ENCODE peak calls at places on chromosomes 11 and 22, in five cellular contexts. M is CD4-positive, alpha-beta T cell; R is brain microvascular endothelial cell; O is ovary; U is AG04450. T is an unnamed sample.

GRCh38 chr11:109302591-109303334 is 119.2 kb upstream of the C11orf87 start:
- DNase-seq in M (no peak), R (no peak), O (no peak), U (no peak), T (no peak)

GRCh38 chr11:7673724-7674434 is 579 bp upstream of the CYB5R2 start:
- DNase-seq in M (no peak), R (no peak), O (peak; percentile 63), U (no peak), T (peak; percentile 70)

GRCh38 chr11:91860661-91861060 is 364.0 kb upstream of the FAT3 start:
- DNase-seq in M (no peak), R (no peak), O (no peak), U (no peak), T (no peak)

GRCh38 chr22:39947488-39948216 is 12.5 kb upstream of the TMA7B start:
- DNase-seq in M (no peak), R (no peak), O (no peak), U (no peak), T (no peak)

GRCh38 chr11:32087602-32088001 is 3.3 kb upstream of the RCN1 start:
- DNase-seq in M (no peak), R (peak; percentile 81), O (no peak), U (no peak), T (no peak)

GRCh38 chr11:115164774-115165173 is 339.4 kb downstream of the CADM1 start:
- DNase-seq in M (no peak), R (no peak), O (peak; percentile 50), U (no peak), T (no peak)

GRCh38 chr22:26586556-26587325 is 3.2 kb downstream of the TPST2 start:
- DNase-seq in M (no peak), R (no peak), O (no peak), U (no peak), T (no peak)

GRCh38 chr11:27085115-27085514 is 44.5 kb downstream of the BBOX1 start:
- DNase-seq in M (no peak), R (no peak), O (no peak), U (no peak), T (no peak)

GRCh38 chr11:79174045-79175008 is 266.5 kb downstream of the TENM4 start:
- DNase-seq in M (no peak), R (no peak), O (peak; percentile 35), U (no peak), T (no peak)

GRCh38 chr11:79439430-79439892 is 1.4 kb downstream of the TENM4 start:
- DNase-seq in M (no peak), R (no peak), O (peak; percentile 56), U (no peak), T (no peak)

GRCh38 chr11:128523616-128524015 is 63.7 kb downstream of the ETS1 start:
- DNase-seq in M (no peak), R (no peak), O (no peak), U (no peak), T (no peak)

GRCh38 chr11:112211556-112211955 is 14.7 kb upstream of the PTS start:
- DNase-seq in M (no peak), R (no peak), O (no peak), U (no peak), T (no peak)

GRCh38 chr22:28819253-28820096 is 19.1 kb upstream of the XBP1 start:
- DNase-seq in M (no peak), R (no peak), O (no peak), U (no peak), T (no peak)

DNA sequence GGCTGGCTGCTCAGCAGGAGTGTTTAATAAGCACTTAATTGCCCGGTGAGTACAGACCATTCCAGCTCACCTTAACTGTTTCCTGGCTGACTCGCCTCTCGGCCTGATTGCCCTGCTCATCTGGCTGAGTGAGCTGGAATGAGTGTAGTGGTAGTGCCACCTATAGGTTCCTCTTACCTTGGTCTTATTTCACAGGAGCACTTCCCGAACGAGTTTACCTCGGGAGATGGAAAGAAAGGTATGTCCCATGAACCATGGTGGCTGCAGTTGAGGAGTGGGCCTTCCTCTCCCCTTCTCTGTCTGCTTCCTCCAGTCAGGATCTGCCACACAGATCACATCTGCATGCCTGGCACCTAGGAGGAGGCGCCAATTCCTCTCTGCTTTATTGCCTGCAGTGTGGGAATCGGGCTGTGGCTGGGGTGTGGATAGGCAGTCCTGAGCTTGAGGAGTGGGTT is 26.7 kb downstream of the UPB1 start:
- DNase-seq in M (no peak), R (peak; percentile 41), O (no peak), U (no peak), T (no peak)
- TF ChIP-seq CTCF in M (peak; percentile 48), R (peak; percentile 68), O (no peak), U (peak; percentile 51), T (peak; percentile 70)

GRCh38 chr11:20277014-20277413 is 86.5 kb upstream of the HTATIP2 start:
- DNase-seq in M (no peak), R (no peak), O (no peak), U (no peak), T (no peak)
- TF ChIP-seq CTCF in M (no peak), R (no peak), O (no peak), U (no peak), T (no peak)

GRCh38 chr11:77044886-77045285 is 10.7 kb downstream of the B3GNT6 start:
- DNase-seq in M (no peak), R (no peak), O (no peak), U (no peak), T (no peak)
- TF ChIP-seq CTCF in M (no peak), R (no peak), O (no peak), U (no peak), T (no peak)

GRCh38 chr22:31451709-31452571 is 37.7 kb downstream of the EIF4ENIF1 start:
- DNase-seq in M (no peak), R (peak; percentile 62), O (no peak), U (peak; percentile 1), T (no peak)
- TF ChIP-seq CTCF in M (peak; percentile 50), R (peak; percentile 81), O (no peak), U (peak; percentile 63), T (peak; percentile 61)

DNA sequence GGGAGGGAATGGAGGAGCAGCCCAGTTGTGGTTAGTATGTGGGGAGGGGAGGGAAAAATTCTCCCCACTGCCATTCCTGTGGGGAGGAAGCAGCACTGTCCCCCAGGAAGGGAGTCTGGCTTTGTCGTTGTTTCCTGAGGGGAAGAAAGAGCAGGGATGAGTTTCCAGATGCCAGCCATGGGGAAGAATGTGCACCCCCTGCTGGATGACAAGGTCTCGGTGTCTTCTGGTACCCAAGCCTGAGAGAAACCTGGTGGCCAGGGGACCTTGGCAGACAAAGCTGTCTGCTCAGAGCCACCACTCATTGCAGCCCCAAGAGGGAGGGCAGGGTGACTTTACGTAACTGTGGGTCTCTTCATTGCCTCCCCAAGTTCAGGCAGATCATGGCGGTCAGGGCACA is 81.3 kb upstream of the CD82 start:
- DNase-seq in M (no peak), R (no peak), O (no peak), U (no peak), T (no peak)
- TF ChIP-seq CTCF in M (no peak), R (peak; percentile 60), O (no peak), U (peak; percentile 39), T (peak; percentile 43)

GRCh38 chr11:46327829-46328228 is 19.4 kb upstream of the DGKZ start:
- DNase-seq in M (no peak), R (no peak), O (no peak), U (no peak), T (no peak)

GRCh38 chr11:46326813-46327416 is 20.3 kb upstream of the DGKZ start:
- DNase-seq in M (no peak), R (no peak), O (no peak), U (no peak), T (no peak)

GRCh38 chr11:46321757-46322156 is 25.5 kb upstream of the DGKZ start:
- DNase-seq in M (no peak), R (no peak), O (no peak), U (no peak), T (no peak)

GRCh38 chr11:46319074-46319453 is 28.2 kb upstream of the DGKZ start:
- DNase-seq in M (no peak), R (no peak), O (no peak), U (no peak), T (no peak)

GRCh38 chr11:46322759-46323158 is 24.5 kb upstream of the DGKZ start:
- DNase-seq in M (no peak), R (no peak), O (no peak), U (no peak), T (no peak)
- TF ChIP-seq CTCF in M (no peak), R (peak; percentile 68), O (no peak), U (peak; percentile 52), T (peak; percentile 44)